ENCODE peak calls at places on chromosomes 5 and 9, in seven cellular contexts. H, D, G, N, Y, Z and O are unnamed samples.

GRCh38 chr5:177474845-177475562 is 1.6 kb upstream of the DBN1 start:
- DNase-seq in D (peak), Y (no peak), G (no peak), Z (no peak), H (no peak), N (no peak), O (no peak)

GRCh38 chr5:131270809-131271208 is 7.0 kb downstream of the CDC42SE2 start:
- DNase-seq in Z (no peak), H (no peak), Y (no peak), G (no peak), N (peak), D (peak), O (no peak)

GRCh38 chr9:111678293-111678692 is 16.9 kb downstream of the GNG10 start:
- DNase-seq in H (no peak), Y (no peak), N (no peak), D (no peak), Z (no peak), G (no peak), O (peak)

GRCh38 chr5:2133080-2133479 is 250.4 kb upstream of the IRX4 start:
- DNase-seq in H (no peak), D (no peak), G (no peak), N (no peak), Y (no peak), Z (no peak), O (no peak)

GRCh38 chr5:115961413-115962238 is 649 bp upstream of the LVRN start:
- DNase-seq in G (no peak), N (no peak), H (peak), D (peak), Z (no peak), Y (peak), O (no peak)

GRCh38 chr5:74400067-74400466 is 240.5 kb downstream of the ENC1 start:
- DNase-seq in D (no peak), Z (no peak), N (no peak), G (no peak), H (no peak), Y (no peak), O (no peak)

GRCh38 chr9:16074962-16075361 is 522.1 kb downstream of the CCDC171 start:
- DNase-seq in D (peak), Z (no peak), H (no peak), N (peak), Y (no peak), G (no peak), O (no peak)

GRCh38 chr5:180622910-180623309 is 26.5 kb downstream of the FLT4 start:
- DNase-seq in G (no peak), N (no peak), Z (no peak), Y (no peak), H (no peak), D (no peak), O (no peak)

GRCh38 chr5:168291961-168292782 is 727 bp downstream of the WWC1 start:
- DNase-seq in H (peak), G (no peak), Y (peak), D (peak), N (no peak), Z (peak), O (peak)

GRCh38 chr5:136030956-136031611 is 2.3 kb downstream of the TGFBI start:
- DNase-seq in Z (no peak), G (no peak), D (no peak), N (no peak), Y (peak), H (no peak), O (no peak)

GRCh38 chr5:160462167-160462566 is 40.5 kb downstream of the PTTG1 start:
- DNase-seq in G (no peak), Y (no peak), D (no peak), H (no peak), N (no peak), Z (no peak), O (no peak)

GRCh38 chr5:72465601-72466563 is 41.3 kb downstream of the ZNF366 start:
- DNase-seq in Z (peak), Y (no peak), D (peak), H (no peak), N (peak), G (no peak), O (no peak)

GRCh38 chr9:1051286-1052118 is 1.3 kb downstream of the DMRT2 start:
- DNase-seq in D (peak), Y (peak), Z (peak), H (peak), G (no peak), N (no peak), O (peak)

GRCh38 chr9:84851935-84852585 is 182.5 kb downstream of the NTRK2 start:
- DNase-seq in G (peak), Z (no peak), N (peak), Y (peak), D (peak), H (peak), O (peak)

GRCh38 chr9:23771746-23772145 is 54.3 kb downstream of the ELAVL2 start:
- DNase-seq in D (no peak), Z (no peak), N (peak), H (no peak), Y (no peak), G (no peak), O (no peak)

GRCh38 chr5:122586351-122586750 is 188.5 kb upstream of the SNX2 start:
- DNase-seq in Y (no peak), Z (no peak), N (no peak), H (no peak), G (no peak), D (peak), O (no peak)

GRCh38 chr5:81344736-81345135 is 43.3 kb downstream of the ZCCHC9 start:
- DNase-seq in N (no peak), Z (no peak), G (no peak), D (no peak), H (no peak), Y (no peak), O (no peak)

GRCh38 chr5:149337746-149338145 is 7.6 kb upstream of the GRPEL2 start:
- DNase-seq in N (no peak), H (no peak), Z (no peak), Y (no peak), D (no peak), G (no peak), O (no peak)

GRCh38 chr9:91740713-91741112 is 209.3 kb downstream of the ROR2 start:
- DNase-seq in Z (no peak), D (peak), G (no peak), Y (no peak), N (peak), H (peak), O (peak)

GRCh38 chr9:91783876-91784672 is 166.0 kb downstream of the ROR2 start:
- DNase-seq in H (no peak), Y (no peak), N (no peak), D (no peak), Z (no peak), G (no peak), O (no peak)

GRCh38 chr5:54900906-54901725 is 84.3 kb downstream of the ESM1 start:
- DNase-seq in Z (no peak), G (no peak), D (peak), Y (no peak), N (peak), H (no peak), O (peak)
- TF ChIP-seq EZH2phosphoT487 in Z (no peak), G (no peak), D (no peak), Y (no peak), N (no peak), H (no peak), O (no peak)

GRCh38 chr5:169304175-169304574 is 3.2 kb upstream of the SLIT3 start:
- DNase-seq in Y (no peak), G (no peak), Z (no peak), D (no peak), H (no peak), N (no peak), O (no peak)

GRCh38 chr5:169301386-169301930 is 519 bp upstream of the SLIT3 start:
- DNase-seq in D (peak), N (no peak), Y (peak), Z (no peak), H (peak), G (no peak), O (no peak)

GRCh38 chr5:169303119-169303515 is 2.2 kb upstream of the SLIT3 start:
- DNase-seq in G (no peak), D (peak), H (no peak), Y (no peak), Z (no peak), N (no peak), O (no peak)

GRCh38 chr5:169302046-169302445 is 1.1 kb upstream of the SLIT3 start:
- DNase-seq in Z (no peak), Y (no peak), G (no peak), H (no peak), N (no peak), D (no peak), O (no peak)

GRCh38 chr5:169302491-169303118 is 1.7 kb upstream of the SLIT3 start:
- DNase-seq in H (peak), Y (peak), D (peak), G (peak), Z (peak), N (peak), O (peak)
- TF ChIP-seq EZH2 in H (no peak), Y (no peak), D (no peak), G (no peak), Z (no peak), N (no peak), O (no peak)

DNA sequence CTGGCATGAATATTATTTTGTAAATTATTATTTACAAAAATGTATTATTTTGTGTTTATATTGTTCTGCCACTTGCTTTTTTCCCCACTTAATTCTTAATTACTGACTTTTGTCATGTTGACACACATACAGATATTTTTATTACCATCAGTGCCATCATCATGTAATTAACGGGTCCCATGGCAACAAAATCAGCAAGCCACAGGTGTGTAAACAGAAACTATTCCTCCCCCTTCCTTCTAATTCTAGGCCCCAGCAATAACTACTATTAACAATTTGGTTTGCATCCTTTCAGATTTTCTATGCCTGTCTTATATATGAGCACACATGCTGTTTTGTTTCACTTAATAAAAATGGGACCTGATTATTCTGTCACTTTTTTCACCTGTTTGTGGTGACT is 29.3 kb downstream of the CYFIP2 start:
- DNase-seq in Y (no peak), D (no peak), Z (peak), N (no peak), H (no peak), G (no peak), O (no peak)
- TF ChIP-seq EZH2phosphoT487 in Y (no peak), D (no peak), Z (no peak), N (no peak), H (no peak), G (no peak), O (no peak)

GRCh38 chr9:79287881-79288280 is 283.9 kb upstream of the TLE4 start:
- DNase-seq in G (no peak), D (peak), Z (no peak), N (no peak), H (no peak), Y (peak), O (no peak)

GRCh38 chr9:79292731-79293280 is 279.0 kb upstream of the TLE4 start:
- DNase-seq in H (no peak), Z (no peak), G (no peak), Y (no peak), N (peak), D (no peak), O (no peak)

GRCh38 chr9:79289856-79290255 is 281.9 kb upstream of the TLE4 start:
- DNase-seq in D (peak), G (no peak), Z (no peak), H (no peak), N (no peak), Y (no peak), O (no peak)

GRCh38 chr9:79287152-79287766 is 284.5 kb upstream of the TLE4 start:
- DNase-seq in G (no peak), N (peak), Y (peak), H (no peak), D (no peak), Z (no peak), O (no peak)
- TF ChIP-seq EZH2 in G (no peak), N (no peak), Y (no peak), H (no peak), D (no peak), Z (no peak), O (no peak)

DNA sequence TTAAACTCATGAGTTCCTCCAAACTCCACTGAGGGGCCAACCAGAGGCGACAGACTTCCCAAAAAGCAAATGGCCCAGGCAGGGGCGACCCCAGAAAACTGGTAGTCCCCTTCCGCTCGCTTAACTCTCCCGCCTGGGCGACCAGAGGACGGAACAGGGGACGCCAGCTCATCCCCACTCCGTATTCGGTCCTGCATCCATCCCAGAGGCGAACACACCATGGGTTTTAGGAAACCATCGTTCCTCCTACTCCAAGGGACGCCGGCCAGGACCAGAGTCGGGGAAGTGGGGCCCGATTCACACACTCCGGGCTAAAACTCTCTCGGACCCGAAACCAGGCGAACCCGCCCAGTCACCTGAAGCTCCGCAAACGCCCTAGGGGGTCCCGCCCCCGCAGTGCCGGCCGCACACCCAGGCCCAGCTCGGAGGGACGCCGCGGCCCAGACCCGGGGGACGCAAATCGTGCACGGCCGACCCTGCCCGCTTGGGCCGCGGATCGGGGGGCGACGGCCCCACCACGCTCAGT is 478 bp downstream of the TEX10 start:
- DNase-seq in Y (peak), N (peak), H (peak), Z (peak), D (peak), G (no peak), O (peak)
- TF ChIP-seq EZH2phosphoT487 in Y (no peak), N (no peak), H (no peak), Z (no peak), D (no peak), G (no peak), O (no peak)

GRCh38 chr9:70502690-70503089 is 88.2 kb upstream of the KLF9 start:
- DNase-seq in G (no peak), Y (no peak), N (no peak), Z (no peak), H (no peak), D (no peak), O (no peak)
- TF ChIP-seq EZH2 in G (no peak), Y (no peak), N (no peak), Z (no peak), H (no peak), D (no peak), O (no peak)